ENCODE peak calls at places on chromosomes 1 and 21, in nine cellular contexts. K is heart left ventricle, N is H54, Z is gastrocnemius medialis, B is endothelial cell of umbilical vein, T is HCT116, X is IMR-90, S is upper lobe of left lung, P is NB4. D is an unnamed sample.

GRCh38 chr21:34074283-34075098 is 1.1 kb downstream of the MRPS6 start:
- DNase-seq in P (no peak), B (peak; percentile 24), T (no peak), S (peak; percentile 77), X (no peak), Z (no peak), N (no peak), K (no peak), D (peak; percentile 53)

GRCh38 chr1:175116903-175117302 is 49.3 kb downstream of the TNN start:
- DNase-seq in P (no peak), Z (no peak), K (no peak), B (no peak), T (no peak), S (peak; percentile 28), X (no peak), N (no peak), D (no peak)

GRCh38 chr1:50279622-50280320 is 143.5 kb downstream of the DMRTA2 start:
- DNase-seq in S (no peak), K (no peak), T (no peak), P (peak; percentile 25), Z (no peak), X (peak; percentile 1), N (no peak), B (peak; percentile 2), D (peak; percentile 12)

GRCh38 chr1:31564606-31564989 is 11.7 kb upstream of the TINAGL1 start:
- DNase-seq in S (no peak), X (no peak), N (no peak), P (no peak), B (no peak), T (no peak), Z (no peak), K (no peak), D (no peak)

GRCh38 chr21:29055080-29055479 is 18.4 kb downstream of the CCT8 start:
- DNase-seq in T (no peak), P (no peak), B (no peak), N (no peak), X (no peak), K (no peak), Z (no peak), S (no peak), D (no peak)

GRCh38 chr1:177306981-177307380 is 136.2 kb downstream of the BRINP2 start:
- DNase-seq in T (no peak), Z (no peak), N (no peak), B (no peak), P (no peak), S (no peak), X (no peak), K (no peak), D (no peak)

GRCh38 chr1:86370627-86371026 is 25.5 kb downstream of the ODF2L start:
- DNase-seq in X (peak; percentile 75), Z (no peak), B (no peak), P (no peak), S (no peak), T (no peak), N (no peak), K (no peak), D (no peak)

GRCh38 chr21:45510466-45510955 is 31.7 kb downstream of the SLC19A1 start:
- DNase-seq in Z (no peak), N (no peak), T (no peak), B (no peak), P (no peak), S (no peak), X (no peak), K (peak; percentile 27), D (no peak)

GRCh38 chr1:186183970-186184628 is 191.0 kb downstream of the TPR start:
- DNase-seq in T (no peak), B (no peak), P (no peak), X (no peak), Z (no peak), K (no peak), N (no peak), S (no peak), D (peak; percentile 10)

GRCh38 chr1:70509996-70510876 is 99.2 kb downstream of the CTH start:
- DNase-seq in Z (no peak), T (peak; percentile 59), S (peak; percentile 27), P (peak; percentile 86), N (peak; percentile 23), X (peak; percentile 95), K (no peak), B (peak; percentile 71), D (peak; percentile 70)

GRCh38 chr1:55402676-55403464 is 187.7 kb upstream of the USP24 start:
- DNase-seq in P (no peak), S (no peak), N (no peak), B (no peak), T (no peak), Z (no peak), X (peak; percentile 73), K (no peak), D (no peak)

GRCh38 chr1:226657788-226658537 is 81.1 kb downstream of the ITPKB start:
- DNase-seq in P (no peak), X (no peak), K (peak; percentile 18), T (no peak), N (no peak), S (no peak), B (no peak), Z (no peak), D (no peak)

GRCh38 chr1:204650911-204651570 is 34.5 kb downstream of the LRRN2 start:
- DNase-seq in K (no peak), T (no peak), S (no peak), B (no peak), X (no peak), Z (no peak), P (no peak), N (no peak), D (no peak)

GRCh38 chr1:218521414-218522169 is 176.5 kb downstream of the TGFB2 start:
- DNase-seq in X (peak; percentile 21), S (peak; percentile 51), B (peak; percentile 65), Z (peak; percentile 56), T (peak; percentile 41), N (no peak), K (peak; percentile 28), P (peak; percentile 63), D (peak; percentile 57)

GRCh38 chr1:43225168-43225567 is 44.6 kb upstream of the TMEM125 start:
- DNase-seq in B (peak; percentile 26), T (no peak), N (no peak), X (no peak), P (peak; percentile 15), Z (no peak), K (no peak), S (no peak), D (peak; percentile 13)

GRCh38 chr21:43812957-43813730 is 23.8 kb downstream of the RRP1 start:
- DNase-seq in P (no peak), N (no peak), Z (no peak), X (no peak), K (no peak), S (peak; percentile 76), T (no peak), B (no peak), D (no peak)

GRCh38 chr1:14320518-14320917 is 278.0 kb upstream of the KAZN start:
- DNase-seq in P (no peak), X (peak; percentile 23), T (no peak), B (no peak), Z (no peak), N (peak; percentile 4), S (no peak), K (no peak), D (no peak)

GRCh38 chr1:194952171-194952570 is 1656.1 kb downstream of the KCNT2 start:
- DNase-seq in P (no peak), K (no peak), T (no peak), B (no peak), N (no peak), Z (no peak), S (no peak), X (no peak), D (no peak)

GRCh38 chr21:41973861-41974751 is 20.3 kb upstream of the C2CD2 start:
- DNase-seq in X (peak; percentile 5), B (peak; percentile 14), N (no peak), S (no peak), P (peak; percentile 89), K (peak; percentile 75), T (no peak), Z (peak; percentile 10), D (no peak)

GRCh38 chr1:57142999-57143398 is 177.2 kb upstream of the C8B start:
- DNase-seq in K (no peak), P (no peak), Z (no peak), N (no peak), S (no peak), X (peak; percentile 42), T (no peak), B (no peak), D (no peak)

GRCh38 chr1:183968386-183968785 is 69.1 kb downstream of the COLGALT2 start:
- DNase-seq in S (no peak), B (no peak), N (no peak), Z (no peak), P (no peak), K (no peak), X (no peak), T (no peak), D (no peak)

GRCh38 chr1:117210831-117211261 is at the start of gene VTCN1:
- DNase-seq in B (no peak), P (no peak), S (peak; percentile 48), N (no peak), X (no peak), K (no peak), Z (no peak), T (peak; percentile 43), D (no peak)
- TF ChIP-seq POLR2A in B (no peak), P (no peak), S (no peak), N (no peak), X (no peak), K (no peak), Z (no peak), T (no peak), D (no peak)

GRCh38 chr1:24955779-24956365 is 25.8 kb upstream of the RUNX3 start:
- DNase-seq in N (no peak), X (no peak), P (no peak), K (no peak), S (no peak), Z (no peak), T (no peak), B (no peak), D (no peak)
- TF ChIP-seq POLR2A in N (no peak), X (no peak), P (no peak), K (no peak), S (no peak), Z (no peak), T (no peak), B (no peak), D (no peak)

DNA sequence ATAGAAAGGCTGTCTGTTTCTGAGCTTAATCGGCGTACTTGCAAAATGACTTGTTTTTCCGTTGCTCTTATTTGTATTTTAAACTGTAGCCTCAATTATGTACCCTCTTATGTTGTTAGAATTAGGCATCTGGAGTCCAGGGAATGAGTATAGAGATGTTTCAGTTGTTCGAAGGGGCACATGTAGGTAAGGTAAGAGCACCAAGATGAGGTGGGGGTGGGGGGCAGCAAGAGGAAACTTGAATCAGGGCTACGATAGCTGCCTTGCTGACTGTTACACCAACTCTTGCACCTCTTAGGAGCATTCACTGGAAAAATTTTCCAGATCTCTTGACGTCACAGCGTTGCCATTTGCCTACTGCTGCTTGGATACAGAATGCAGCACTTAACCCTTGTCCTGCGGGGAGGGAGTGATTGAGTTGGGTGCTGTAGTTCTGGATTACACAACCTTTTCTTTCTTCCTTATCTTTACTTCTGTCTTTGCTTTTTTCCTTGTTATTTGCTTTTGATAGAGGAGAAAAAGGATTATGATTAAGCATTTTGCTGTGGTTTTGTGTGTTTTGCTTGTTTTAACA is 3.2 kb downstream of the ATP1B1 start:
- DNase-seq in K (peak; percentile 80), Z (peak; percentile 82), P (peak; percentile 56), B (peak; percentile 68), S (no peak), N (peak; percentile 55), T (peak; percentile 88), X (peak; percentile 92), D (no peak)
- TF ChIP-seq POLR2A in K (peak; percentile 64), Z (peak; percentile 78), P (no peak), B (no peak), S (no peak), N (no peak), T (no peak), X (peak; percentile 48), D (no peak)

GRCh38 chr1:228098323-228098931 is 4.7 kb downstream of the C1orf35 start:
- DNase-seq in T (no peak), X (no peak), B (no peak), K (no peak), S (no peak), Z (no peak), P (peak; percentile 10), N (no peak), D (no peak)
- TF ChIP-seq POLR2A in T (no peak), X (no peak), B (no peak), K (no peak), S (no peak), Z (no peak), P (no peak), N (no peak), D (no peak)